ENCODE peak calls at places on chromosomes 2 and 18, in ten cellular contexts. W is non-pigmented ciliary epithelial cell; E is G401; Q is activated CD8-positive, alpha-beta memory T cell treated with anti-CD3 and anti-CD28 coated beads, Interleukin-2, amount 50 U/mL, for 48 hours; V is endothelial cell; L is iPS-NIHi11; A is NCI-H526 treated with DMSO at 0.1 percent for 48 hours; S is ELR; N is GM04504; G is neuronal stem cell. H is an unnamed sample.

GRCh38 chr2:190759749-190760213 is 110.9 kb downstream of the NAB1 start:
- DNase-seq in L (no peak), Q (no peak), G (no peak), S (peak), W (peak), N (peak), V (no peak), E (no peak), A (peak), H (peak)

GRCh38 chr2:130824492-130825061 is 12.1 kb upstream of the ARHGEF4 start:
- DNase-seq in E (no peak), W (peak), V (no peak), L (no peak), N (peak), G (no peak), S (peak), A (no peak), Q (peak), H (peak)

GRCh38 chr2:235045336-235045972 is 93.6 kb downstream of the SH3BP4 start:
- DNase-seq in S (no peak), N (no peak), V (no peak), L (no peak), Q (no peak), G (no peak), W (no peak), A (no peak), E (no peak), H (no peak)

GRCh38 chr2:234251326-234252271 is 201.1 kb downstream of the SPP2 start:
- DNase-seq in G (no peak), L (no peak), S (peak), W (peak), V (no peak), N (peak), Q (no peak), A (no peak), E (no peak), H (peak)

GRCh38 chr18:76589866-76590265 is 94.8 kb upstream of the ZNF516 start:
- DNase-seq in L (no peak), N (no peak), E (no peak), V (no peak), A (no peak), S (no peak), Q (no peak), W (no peak), G (no peak), H (no peak)

GRCh38 chr2:42328148-42328833 is 32.7 kb downstream of the COX7A2L start:
- DNase-seq in A (peak), Q (no peak), V (no peak), S (peak), E (peak), W (no peak), L (no peak), N (no peak), G (no peak), H (peak)

GRCh38 chr2:78999410-78999809 is 26.1 kb upstream of the REG3G start:
- DNase-seq in W (no peak), S (peak), L (no peak), A (no peak), Q (no peak), N (no peak), V (no peak), E (no peak), G (no peak), H (peak)

GRCh38 chr2:218744615-218745014 is 34.0 kb downstream of the TTLL4 start:
- DNase-seq in N (no peak), V (no peak), W (no peak), E (no peak), S (no peak), G (no peak), Q (no peak), A (no peak), L (no peak), H (no peak)

GRCh38 chr2:3645745-3646389 is 12.1 kb upstream of the ALLC start:
- DNase-seq in G (no peak), N (no peak), W (no peak), Q (no peak), E (no peak), S (no peak), L (no peak), V (no peak), A (no peak), H (no peak)

GRCh38 chr2:134320930-134321329 is 67.1 kb downstream of the MGAT5 start:
- DNase-seq in L (no peak), E (no peak), V (no peak), W (no peak), G (no peak), S (no peak), N (no peak), A (no peak), Q (no peak), H (no peak)

GRCh38 chr18:56391933-56392590 is 246.3 kb downstream of the TXNL1 start:
- DNase-seq in N (no peak), G (no peak), Q (no peak), V (no peak), E (no peak), L (no peak), S (no peak), W (no peak), A (no peak), H (no peak)

GRCh38 chr2:10042301-10043161 is 819 bp upstream of the KLF11 start:
- DNase-seq in G (no peak), Q (no peak), N (peak), L (peak), A (no peak), E (peak), S (peak), W (no peak), V (peak), H (peak)

GRCh38 chr2:207362716-207363115 is 167.0 kb upstream of the CREB1 start:
- DNase-seq in Q (no peak), L (no peak), S (no peak), W (no peak), G (no peak), A (no peak), V (no peak), N (no peak), E (no peak), H (no peak)

GRCh38 chr18:69636529-69637301 is 236.0 kb downstream of the DOK6 start:
- DNase-seq in G (no peak), Q (no peak), E (no peak), A (no peak), W (no peak), L (peak), S (peak), N (no peak), V (peak), H (peak)

GRCh38 chr2:38733300-38733971 is 17.7 kb downstream of the SRSF7 start:
- DNase-seq in W (no peak), E (no peak), N (no peak), V (no peak), G (no peak), L (no peak), Q (no peak), A (no peak), S (no peak), H (no peak)